ENCODE peak calls at places on chromosomes 1 and 21, in nine cellular contexts. X is cardiac muscle cell; Q is naive thymus-derived CD8-positive, alpha-beta T cell; Y is activated gamma-delta T cell treated with Interleukin-2 at 50 U/mL for 16 hours; O is Right ventricle myocardium superior; G is activated naive CD8-positive, alpha-beta T cell treated with anti-CD3 and anti-CD28 coated beads for 36 hours; T is activated CD4-positive, alpha-beta T cell treated with anti-CD3 and anti-CD28 coated beads, Interleukin-2, amount 50 U/mL, for 24 hours; N is stimulated activated CD4-positive, alpha-beta T cell treated with anti-CD3 and anti-CD28 coated beads, Interleukin-2, amount 100 ng/mL, for 48 hours; P is KG1. D is an unnamed sample.

GRCh38 chr1:34389974-34390373 is 213.3 kb downstream of the C1orf94 start:
- DNase-seq in P (no peak), T (no peak), X (no peak), O (no peak), G (no peak), Q (no peak), N (no peak), Y (no peak), D (no peak)

GRCh38 chr1:41810446-41810845 is 108.3 kb downstream of the HIVEP3 start:
- DNase-seq in Q (peak), O (no peak), G (peak), X (peak), Y (peak), P (peak), N (peak), T (no peak), D (peak)

GRCh38 chr1:200666309-200666708 is 3.4 kb downstream of the DDX59 start:
- DNase-seq in O (no peak), N (no peak), Q (no peak), P (no peak), X (no peak), G (no peak), T (no peak), Y (no peak), D (no peak)

GRCh38 chr1:113147073-113147625 is 74.2 kb downstream of the LRIG2 start:
- DNase-seq in T (no peak), Y (no peak), Q (no peak), O (no peak), X (no peak), N (no peak), G (no peak), P (no peak), D (no peak)

GRCh38 chr1:61202854-61203603 is 120.7 kb downstream of the NFIA start:
- DNase-seq in O (no peak), P (no peak), Q (no peak), G (no peak), N (no peak), T (no peak), Y (no peak), X (no peak), D (no peak)

GRCh38 chr1:147760481-147761260 is at the start of gene GJA5:
- DNase-seq in Q (no peak), T (no peak), G (no peak), N (no peak), X (no peak), Y (no peak), O (no peak), P (no peak), D (no peak)

GRCh38 chr21:28804089-28804670 is 188.5 kb downstream of the LTN1 start:
- DNase-seq in N (no peak), X (no peak), Y (no peak), O (peak), Q (no peak), G (no peak), P (no peak), T (no peak), D (no peak)

GRCh38 chr1:63968663-63969460 is 195.0 kb downstream of the ROR1 start:
- DNase-seq in Y (no peak), G (no peak), N (no peak), O (peak), Q (no peak), X (no peak), T (no peak), P (no peak), D (no peak)

GRCh38 chr1:21754583-21754982 is 28.4 kb downstream of the USP48 start:
- DNase-seq in Y (no peak), P (no peak), G (no peak), N (no peak), Q (no peak), T (no peak), O (no peak), X (no peak), D (no peak)

GRCh38 chr1:36172983-36173382 is 17.0 kb downstream of the MAP7D1 start:
- DNase-seq in Q (no peak), O (no peak), G (no peak), N (no peak), T (no peak), P (no peak), X (no peak), Y (no peak), D (no peak)

GRCh38 chr1:200184196-200184595 is 156.7 kb downstream of the NR5A2 start:
- DNase-seq in Y (no peak), O (peak), G (no peak), N (no peak), P (peak), Q (no peak), X (no peak), T (no peak), D (no peak)

GRCh38 chr21:33367309-33367973 is 35.8 kb upstream of the IFNGR2 start:
- DNase-seq in Y (no peak), G (no peak), P (no peak), T (no peak), N (no peak), O (no peak), Q (no peak), X (no peak), D (no peak)

GRCh38 chr1:29686012-29686930 is 449.9 kb downstream of the PTPRU start:
- DNase-seq in X (no peak), N (no peak), O (no peak), P (no peak), Y (no peak), Q (no peak), T (no peak), G (no peak), D (no peak)

D was measured in WTC11.